ENCODE peak calls at places on chromosome 11, in seven cellular contexts. Y is endothelial cell of umbilical vein, D is GM23338, Z is HepG2, J is GM12878, Q is K562, L is H1. B is an unnamed sample.
A peak's percentile ranks its signal among the peaks of the same experiment; 100 is the strongest.

GRCh38 chr11:108967571-108967970 is 302.7 kb downstream of the DDX10 start:
- DNase-seq in Y (no peak), D (no peak), Z (no peak), J (no peak), Q (no peak), L (no peak), B (no peak)

GRCh38 chr11:57490456-57491248 is 24.9 kb downstream of the SLC43A1 start:
- DNase-seq in Y (no peak), D (no peak), Z (no peak), J (no peak), Q (no peak), L (no peak), B (no peak)

GRCh38 chr11:13355191-13355590 is 77.6 kb downstream of the BMAL1 start:
- DNase-seq in Y (no peak), D (no peak), Z (no peak), J (no peak), Q (no peak), L (no peak), B (no peak)

GRCh38 chr11:109864834-109865557 is 228.2 kb upstream of the ZC3H12C start:
- DNase-seq in Y (peak; percentile 43), D (no peak), Z (no peak), J (no peak), Q (no peak), L (no peak), B (no peak)

GRCh38 chr11:2940166-2940929 is 11.1 kb upstream of the PHLDA2 start:
- DNase-seq in Y (no peak), D (peak; percentile 37), Z (peak; percentile 46), J (no peak), Q (no peak), L (no peak), B (peak; percentile 53)

GRCh38 chr11:118766035-118766434 is 24.9 kb downstream of the DDX6 start:
- DNase-seq in Y (no peak), D (no peak), Z (no peak), J (no peak), Q (no peak), L (no peak), B (no peak)

GRCh38 chr11:67079065-67079464 is 22.4 kb downstream of the RHOD start:
- DNase-seq in Y (no peak), D (no peak), Z (no peak), J (peak; percentile 45), Q (no peak), L (no peak), B (no peak)

GRCh38 chr11:72684236-72684912 is 10.2 kb upstream of the PDE2A start:
- DNase-seq in Y (peak; percentile 50), D (peak; percentile 73), Z (peak; percentile 49), J (no peak), Q (peak; percentile 80), L (peak; percentile 63), B (peak; percentile 44)

GRCh38 chr11:125224391-125225015 is 60.0 kb downstream of the PKNOX2 start:
- DNase-seq in Y (peak; percentile 45), D (peak; percentile 72), Z (peak; percentile 9), J (no peak), Q (peak; percentile 8), L (no peak), B (peak; percentile 8)

GRCh38 chr11:86360775-86361395 is 13.8 kb upstream of the CCDC81 start:
- DNase-seq in Y (peak; percentile 61), D (peak; percentile 70), Z (peak; percentile 6), J (no peak), Q (peak; percentile 13), L (no peak), B (peak; percentile 23)

GRCh38 chr11:65767406-65767805 is 13.4 kb downstream of the AP5B1 start:
- DNase-seq in Y (no peak), D (no peak), Z (no peak), J (no peak), Q (no peak), L (no peak), B (no peak)

GRCh38 chr11:57469268-57469667 is 8.9 kb downstream of the RTN4RL2 start:
- DNase-seq in Y (no peak), D (no peak), Z (no peak), J (no peak), Q (no peak), L (no peak), B (no peak)

GRCh38 chr11:29135504-29135903 is 881.3 kb downstream of the KCNA4 start:
- DNase-seq in Y (no peak), D (no peak), Z (no peak), J (no peak), Q (no peak), L (no peak), B (no peak)

GRCh38 chr11:76723548-76723947 is 53.0 kb upstream of the LRRC32 start:
- DNase-seq in Y (no peak), D (no peak), Z (no peak), J (no peak), Q (no peak), L (no peak), B (no peak)

GRCh38 chr11:73942030-73942429 is 8.8 kb upstream of the DNAJB13 start:
- DNase-seq in Y (peak; percentile 91), D (no peak), Z (no peak), J (no peak), Q (peak; percentile 53), L (no peak), B (no peak)

GRCh38 chr11:73944085-73944484 is 6.7 kb upstream of the DNAJB13 start:
- DNase-seq in Y (no peak), D (no peak), Z (no peak), J (no peak), Q (no peak), L (no peak), B (no peak)

GRCh38 chr11:73945396-73945795 is 5.4 kb upstream of the DNAJB13 start:
- DNase-seq in Y (no peak), D (no peak), Z (no peak), J (no peak), Q (no peak), L (no peak), B (no peak)

GRCh38 chr11:73946798-73947458 is 3.9 kb upstream of the DNAJB13 start:
- DNase-seq in Y (no peak), D (no peak), Z (no peak), J (no peak), Q (no peak), L (no peak), B (no peak)

GRCh38 chr11:73944901-73945300 is 5.9 kb upstream of the DNAJB13 start:
- DNase-seq in Y (no peak), D (no peak), Z (no peak), J (no peak), Q (no peak), L (no peak), B (no peak)
- TF ChIP-seq EZH2 in Y (no peak), D (no peak), Z (no peak), J (no peak), Q (no peak), L (no peak), B (no peak)

GRCh38 chr11:112469376-112469775 is 208.7 kb upstream of the PLET1 start:
- DNase-seq in Y (no peak), D (no peak), Z (no peak), J (no peak), Q (no peak), L (no peak), B (no peak)

GRCh38 chr11:112465433-112466024 is 204.9 kb upstream of the PLET1 start:
- DNase-seq in Y (no peak), D (no peak), Z (no peak), J (no peak), Q (no peak), L (no peak), B (no peak)

GRCh38 chr11:112467721-112468120 is 207.1 kb upstream of the PLET1 start:
- DNase-seq in Y (no peak), D (no peak), Z (no peak), J (no peak), Q (no peak), L (no peak), B (no peak)

GRCh38 chr11:112464949-112465348 is 204.3 kb upstream of the PLET1 start:
- DNase-seq in Y (no peak), D (no peak), Z (no peak), J (no peak), Q (no peak), L (no peak), B (no peak)

DNA sequence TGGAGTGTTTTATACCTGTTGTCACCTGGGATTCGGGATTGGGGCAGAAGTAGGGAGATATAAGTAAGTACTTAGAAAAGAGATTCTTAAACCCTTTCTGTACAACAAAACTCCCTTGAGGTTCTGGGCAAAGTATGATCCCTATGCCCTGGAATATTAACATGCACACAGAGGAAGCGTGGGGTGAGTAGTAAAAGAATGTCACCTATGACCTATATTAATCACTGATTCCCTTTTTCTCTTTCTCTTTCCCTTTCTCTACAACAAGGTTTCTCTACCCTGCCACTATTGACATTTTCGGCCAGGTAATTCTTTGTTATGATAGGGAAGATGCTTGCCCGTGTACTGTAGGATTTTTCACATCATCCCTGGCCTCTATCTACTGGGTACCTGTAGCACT is 209.7 kb upstream of the PLET1 start:
- DNase-seq in Y (no peak), D (no peak), Z (no peak), J (no peak), Q (no peak), L (no peak), B (no peak)
- H3K4me2 ChIP-seq in Y (no peak overlapping the region), D (no peak overlapping the region), Z (no peak overlapping the region), J (no peak overlapping the region), Q (no peak overlapping the region), L (no peak overlapping the region), B (no peak overlapping the region)

GRCh38 chr11:95429376-95429907 is 198.4 kb upstream of the SESN3 start:
- DNase-seq in Y (no peak), D (no peak), Z (no peak), J (no peak), Q (no peak), L (no peak), B (no peak)

GRCh38 chr11:95432714-95433503 is 201.9 kb upstream of the SESN3 start:
- DNase-seq in Y (peak; percentile 13), D (no peak), Z (no peak), J (no peak), Q (no peak), L (no peak), B (no peak)

DNA sequence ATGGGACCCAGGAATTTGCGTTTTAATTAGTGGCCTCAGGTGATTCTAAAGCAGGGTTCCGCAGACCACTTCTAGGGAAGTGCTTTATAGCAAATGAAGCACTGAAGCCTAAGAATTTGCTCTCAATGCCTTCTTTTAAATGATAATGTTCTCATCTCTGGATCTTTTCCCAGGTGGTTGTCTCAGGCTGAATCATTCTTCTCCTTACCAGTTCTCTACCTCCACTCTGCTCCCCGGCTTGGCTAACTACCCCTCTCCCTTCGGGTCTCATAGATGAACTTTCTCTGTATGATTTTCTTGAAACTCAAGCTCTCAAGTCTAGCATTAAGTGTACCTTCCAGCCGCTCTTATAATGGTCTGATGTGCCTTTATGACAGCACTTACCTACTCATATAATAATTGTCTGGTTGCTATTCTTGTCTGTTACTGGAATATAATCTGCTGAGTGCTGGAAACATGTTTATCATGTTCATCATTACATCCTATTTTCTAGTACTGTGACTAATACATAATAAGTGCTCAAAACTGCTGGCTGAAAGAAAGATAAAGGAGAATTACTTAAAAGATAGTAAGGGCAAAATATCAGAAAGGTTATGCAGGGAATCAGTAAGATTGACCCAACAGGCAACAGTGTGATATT is 195.9 kb upstream of the SESN3 start:
- DNase-seq in Y (no peak), D (peak; percentile 39), Z (no peak), J (no peak), Q (no peak), L (no peak), B (no peak)
- TF ChIP-seq POLR2AphosphoS5 in Y (no peak), D (no peak), Z (no peak), J (no peak), Q (no peak), L (no peak), B (no peak)

DNA sequence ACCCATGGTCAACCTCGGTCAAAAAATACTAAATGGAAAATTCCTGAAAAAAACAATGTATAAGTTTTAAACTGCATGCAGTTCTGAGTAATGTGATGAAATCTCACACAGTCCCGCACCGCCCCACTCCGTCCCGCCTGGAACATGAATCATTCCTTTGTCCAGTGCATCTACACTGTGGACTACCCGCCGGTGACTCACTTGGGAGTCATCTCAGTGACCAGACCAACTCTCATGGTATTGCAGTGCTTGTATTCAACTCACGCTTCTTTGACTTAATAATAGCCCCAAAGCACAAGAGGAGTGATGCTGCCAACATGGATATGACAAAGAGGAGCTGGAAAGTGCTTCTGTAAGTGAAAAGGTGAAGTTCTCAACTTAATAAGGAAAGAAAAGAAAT is 48.8 kb downstream of the ARHGAP32 start:
- DNase-seq in Y (peak; percentile 97), D (no peak), Z (peak; percentile 97), J (no peak), Q (no peak), L (no peak), B (peak; percentile 97)
- TF ChIP-seq EZH2 in Y (no peak), D (no peak), Z (no peak), J (no peak), Q (no peak), L (no peak), B (no peak)